ENCODE peak calls at places on chromosomes 6 and 20, in four cellular contexts. A is neuronal stem cell, E is cardiac muscle cell, K is stomach. L is an unnamed sample.

GRCh38 chr6:101847690-101848089 is 454.2 kb downstream of the GRIK2 start:
- DNase-seq in A (no peak), E (no peak), K (no peak), L (peak; percentile 9)

GRCh38 chr20:23420943-23421925 is at the start of gene NAPB:
- DNase-seq in A (peak; percentile 90), E (peak; percentile 94), K (peak; percentile 94), L (peak; percentile 97)

GRCh38 chr6:56683882-56684281 is 41.2 kb upstream of the DST start:
- DNase-seq in A (no peak), E (peak; percentile 72), K (no peak), L (no peak)

GRCh38 chr20:2330090-2330695 is 34.4 kb downstream of the TGM3 start:
- DNase-seq in A (no peak), E (no peak), K (peak; percentile 66), L (no peak)

GRCh38 chr6:42417641-42418112 is 34.0 kb downstream of the TRERF1 start:
- DNase-seq in A (no peak), E (peak; percentile 33), K (no peak), L (no peak)

GRCh38 chr6:28505733-28506132 is 9.9 kb downstream of the GPX6 start:
- DNase-seq in A (no peak), E (no peak), K (no peak), L (no peak)

GRCh38 chr6:36318690-36319435 is 17.8 kb downstream of the BNIP5 start:
- DNase-seq in A (no peak), E (no peak), K (peak; percentile 53), L (peak; percentile 55)

GRCh38 chr20:1562622-1563021 is 5.1 kb upstream of the SIRPD start:
- DNase-seq in A (no peak), E (no peak), K (no peak), L (no peak)

GRCh38 chr6:74087898-74088297 is 391.9 kb downstream of the CD109 start:
- DNase-seq in A (no peak), E (peak; percentile 56), K (no peak), L (no peak)

GRCh38 chr20:49602370-49603208 is 34.7 kb upstream of the PTGIS start:
- DNase-seq in A (no peak), E (no peak), K (no peak), L (no peak)

GRCh38 chr20:2955257-2955950 is 82.1 kb downstream of the PTPRA start:
- DNase-seq in A (no peak), E (no peak), K (no peak), L (no peak)

GRCh38 chr6:100309174-100309573 is 155.5 kb downstream of the SIM1 start:
- DNase-seq in A (no peak), E (no peak), K (no peak), L (no peak)

GRCh38 chr6:119220452-119220851 is 129.1 kb downstream of the MAN1A1 start:
- DNase-seq in A (no peak), E (no peak), K (no peak), L (no peak)

GRCh38 chr6:167154895-167155294 is 2.9 kb downstream of the GPR31 start:
- DNase-seq in A (no peak), E (no peak), K (no peak), L (no peak)

GRCh38 chr6:136526196-136526930 is 23.9 kb downstream of the MAP7 start:
- DNase-seq in A (peak; percentile 46), E (peak; percentile 81), K (peak; percentile 46), L (peak; percentile 56)

GRCh38 chr6:1498491-1499113 is 109.2 kb downstream of the FOXF2 start:
- DNase-seq in A (no peak), E (no peak), K (no peak), L (peak; percentile 49)

GRCh38 chr6:23003671-23004598 is 434.6 kb downstream of the HDGFL1 start:
- DNase-seq in A (no peak), E (peak; percentile 76), K (no peak), L (no peak)

GRCh38 chr6:166162599-166163342 is 4.9 kb downstream of the TBXT start:
- DNase-seq in A (no peak), E (no peak), K (no peak), L (peak; percentile 19)

GRCh38 chr6:338815-339262 is 46.6 kb downstream of the DUSP22 start:
- DNase-seq in A (no peak), E (peak; percentile 11), K (no peak), L (no peak)

GRCh38 chr6:135299256-135299655 is 118.1 kb downstream of the MYB start:
- DNase-seq in A (no peak), E (peak; percentile 80), K (no peak), L (no peak)

GRCh38 chr20:53660078-53660909 is 66.7 kb upstream of the ZNF217 start:
- DNase-seq in A (no peak), E (peak; percentile 48), K (no peak), L (peak; percentile 63)

GRCh38 chr6:144449911-144450690 is 165.0 kb downstream of the UTRN start:
- DNase-seq in A (no peak), E (no peak), K (no peak), L (no peak)

GRCh38 chr6:116954938-116955337 is 77.9 kb downstream of the RFX6 start:
- DNase-seq in A (no peak), E (no peak), K (peak; percentile 29), L (no peak)

GRCh38 chr6:85364354-85364753 is 85.5 kb upstream of the NT5E start:
- DNase-seq in A (no peak), E (peak; percentile 18), K (no peak), L (no peak)

GRCh38 chr6:23642849-23643248 is 483.2 kb upstream of the NRSN1 start:
- DNase-seq in A (no peak), E (no peak), K (no peak), L (no peak)

GRCh38 chr6:37254881-37255280 is 2.7 kb upstream of the TBC1D22B start:
- DNase-seq in A (no peak), E (no peak), K (no peak), L (no peak)

GRCh38 chr6:163175301-163175700 is 239.2 kb upstream of the QKI start:
- DNase-seq in A (no peak), E (no peak), K (no peak), L (no peak)

GRCh38 chr6:163176097-163176496 is 238.4 kb upstream of the QKI start:
- DNase-seq in A (no peak), E (no peak), K (no peak), L (no peak)

GRCh38 chr6:163177892-163178420 is 236.6 kb upstream of the QKI start:
- DNase-seq in A (no peak), E (no peak), K (no peak), L (no peak)

GRCh38 chr6:163170294-163170883 is 244.1 kb upstream of the QKI start:
- DNase-seq in A (no peak), E (peak; percentile 19), K (no peak), L (peak; percentile 74)

DNA sequence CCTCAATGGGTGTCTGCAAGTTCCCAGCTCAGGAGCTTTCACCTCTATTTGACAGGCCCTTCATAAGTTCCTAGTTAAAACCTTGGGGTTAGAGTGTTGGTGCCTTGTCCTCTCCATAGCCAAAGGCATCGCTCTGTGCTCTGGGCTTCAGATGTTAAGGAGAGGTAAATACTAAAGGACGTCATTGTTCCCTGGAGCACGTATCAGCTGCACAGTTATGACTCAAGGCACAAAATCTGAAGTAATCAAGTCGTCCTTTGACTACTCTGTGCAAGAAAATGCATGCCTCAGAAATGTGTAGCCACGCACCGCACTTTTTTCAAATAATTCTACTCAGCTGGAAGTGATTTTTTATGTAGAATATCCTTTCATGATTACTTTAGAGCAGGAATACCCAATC is 240.8 kb upstream of the QKI start:
- DNase-seq in A (no peak), E (no peak), K (no peak), L (no peak)
- H3K27me3 ChIP-seq in A (no peaks in the 10 kb centered on the region), E (no peaks in the 10 kb centered on the region), K (no peaks in the 10 kb centered on the region), L (no peaks in the 10 kb centered on the region)

GRCh38 chr6:39753745-39754084 is 28.5 kb upstream of the KIF6 start:
- DNase-seq in A (no peak), E (peak; percentile 80), K (no peak), L (no peak)
- H3K4me3 ChIP-seq in A (no peak overlapping the region), E (no peak overlapping the region), K (no peak overlapping the region), L (no peak overlapping the region)

DNA sequence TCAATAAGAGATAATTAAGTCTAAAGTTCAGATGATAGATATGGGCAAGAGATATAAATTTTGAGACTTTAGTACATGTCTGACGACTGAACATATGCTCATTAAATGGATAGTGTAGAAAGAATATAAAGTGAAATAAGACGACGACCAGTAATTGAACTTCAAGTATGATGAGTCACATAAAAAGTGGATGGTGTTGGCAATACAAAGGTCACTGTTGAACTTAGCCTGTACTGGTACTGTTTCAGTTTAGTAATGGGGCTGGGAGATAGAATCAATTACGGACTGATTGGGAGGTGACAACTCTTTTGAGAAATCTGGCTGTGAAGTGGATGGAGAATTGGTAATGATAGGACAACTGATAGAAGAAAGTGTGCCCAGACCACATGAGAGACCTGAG is 68.1 kb downstream of the IBTK start:
- DNase-seq in A (no peak), E (no peak), K (no peak), L (no peak)
- H3K36me3 ChIP-seq in A (peaks cover 90% of the 10 kb centered on the region), E (peaks cover 26% of the 10 kb centered on the region), K (peaks cover 82% of the 10 kb centered on the region), L (no peaks in the 10 kb centered on the region)

GRCh38 chr6:151803743-151804142 is 3.7 kb upstream of the ESR1 start:
- DNase-seq in A (no peak), E (no peak), K (no peak), L (no peak)

GRCh38 chr6:151806757-151807512 is 547 bp upstream of the ESR1 start:
- DNase-seq in A (no peak), E (peak; percentile 41), K (no peak), L (peak; percentile 40)

GRCh38 chr6:151804585-151805285 is 2.7 kb upstream of the ESR1 start:
- DNase-seq in A (no peak), E (no peak), K (no peak), L (no peak)

GRCh38 chr6:151807513-151808330 is at the start of gene ESR1:
- DNase-seq in A (no peak), E (peak; percentile 52), K (peak; percentile 28), L (peak; percentile 85)

DNA sequence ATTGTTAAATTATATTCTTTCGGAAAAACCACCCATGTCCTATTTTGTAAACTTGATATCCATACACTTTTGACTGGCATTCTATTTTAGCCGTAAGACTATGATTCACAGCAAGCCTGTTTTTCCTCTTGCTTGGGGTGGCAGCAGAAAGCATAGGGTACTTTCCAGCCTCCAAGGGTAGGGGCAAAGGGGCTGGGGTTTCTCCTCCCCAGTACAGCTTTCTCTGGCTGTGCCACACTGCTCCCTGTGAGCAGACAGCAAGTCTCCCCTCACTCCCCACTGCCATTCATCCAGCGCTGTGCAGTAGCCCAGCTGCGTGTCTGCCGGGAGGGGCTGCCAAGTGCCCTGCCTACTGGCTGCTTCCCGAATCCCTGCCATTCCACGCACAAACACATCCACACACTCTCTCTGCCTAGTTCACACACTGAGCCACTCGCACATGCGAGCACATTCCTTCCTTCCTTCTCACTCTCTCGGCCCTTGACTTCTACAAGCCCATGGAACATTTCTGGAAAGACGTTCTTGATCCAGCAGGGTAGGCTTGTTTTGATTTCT is 2.1 kb upstream of the ESR1 start:
- DNase-seq in A (no peak), E (no peak), K (no peak), L (peak; percentile 23)
- H3K27me3 ChIP-seq in A (peaks cover 70% of the 10 kb centered on the region), E (peaks cover 72% of the 10 kb centered on the region), K (peaks cover 4% of the 10 kb centered on the region), L (peaks cover 38% of the 10 kb centered on the region)

GRCh38 chr6:137868721-137869631 is 1.9 kb downstream of the TNFAIP3 start:
- DNase-seq in A (no peak), E (no peak), K (no peak), L (no peak)

GRCh38 chr6:137870286-137870685 is 3.2 kb downstream of the TNFAIP3 start:
- DNase-seq in A (no peak), E (no peak), K (no peak), L (no peak)

GRCh38 chr6:137870744-137871247 is 3.7 kb downstream of the TNFAIP3 start:
- DNase-seq in A (no peak), E (no peak), K (no peak), L (peak; percentile 25)

GRCh38 chr6:137871299-137871698 is 4.2 kb downstream of the TNFAIP3 start:
- DNase-seq in A (no peak), E (no peak), K (no peak), L (no peak)

GRCh38 chr6:137869781-137870180 is 2.7 kb downstream of the TNFAIP3 start:
- DNase-seq in A (no peak), E (no peak), K (no peak), L (no peak)
- H3K4me3 ChIP-seq in A (no peak overlapping the region), E (no peak overlapping the region), K (no peak overlapping the region), L (no peak overlapping the region)

L was measured in H7.